ENCODE peak calls at places on chromosomes 6 and 20, in four cellular contexts. One of them, this sample, is unnamed.

GRCh38 chr6:11214438-11214837 is 18.0 kb downstream of the NEDD9 start:
- DNase-seq in activated T-helper 1 cell treated with anti-CD3 and anti-CD28 coated beads, Interleukin-2, amount 50 U/mL, for 16 hours: no peak
- DNase-seq in activated gamma-delta T cell treated with Interleukin-2 at 50 U/mL for 16 hours: no peak
- DNase-seq in hepatocyte: no peak
- DNase-seq in this sample: no peak

GRCh38 chr6:54286141-54286540 is 22.1 kb upstream of the TINAG start:
- DNase-seq in activated T-helper 1 cell treated with anti-CD3 and anti-CD28 coated beads, Interleukin-2, amount 50 U/mL, for 16 hours: no peak
- DNase-seq in activated gamma-delta T cell treated with Interleukin-2 at 50 U/mL for 16 hours: no peak
- DNase-seq in hepatocyte: no peak
- DNase-seq in this sample: no peak

GRCh38 chr6:137717074-137718073 is 149.7 kb upstream of the TNFAIP3 start:
- DNase-seq in activated T-helper 1 cell treated with anti-CD3 and anti-CD28 coated beads, Interleukin-2, amount 50 U/mL, for 16 hours: peak
- DNase-seq in activated gamma-delta T cell treated with Interleukin-2 at 50 U/mL for 16 hours: peak
- DNase-seq in hepatocyte: no peak
- DNase-seq in this sample: no peak

GRCh38 chr6:36145495-36145894 is 15.2 kb downstream of the MAPK13 start:
- DNase-seq in activated T-helper 1 cell treated with anti-CD3 and anti-CD28 coated beads, Interleukin-2, amount 50 U/mL, for 16 hours: no peak
- DNase-seq in activated gamma-delta T cell treated with Interleukin-2 at 50 U/mL for 16 hours: no peak
- DNase-seq in hepatocyte: no peak
- DNase-seq in this sample: no peak

GRCh38 chr6:45724511-45724910 is 291.1 kb downstream of the CLIC5 start:
- DNase-seq in activated T-helper 1 cell treated with anti-CD3 and anti-CD28 coated beads, Interleukin-2, amount 50 U/mL, for 16 hours: no peak
- DNase-seq in activated gamma-delta T cell treated with Interleukin-2 at 50 U/mL for 16 hours: no peak
- DNase-seq in hepatocyte: peak
- DNase-seq in this sample: peak

GRCh38 chr20:59456342-59457132 is 147.8 kb upstream of the PHACTR3 start:
- DNase-seq in activated T-helper 1 cell treated with anti-CD3 and anti-CD28 coated beads, Interleukin-2, amount 50 U/mL, for 16 hours: no peak
- DNase-seq in activated gamma-delta T cell treated with Interleukin-2 at 50 U/mL for 16 hours: no peak
- DNase-seq in hepatocyte: no peak
- DNase-seq in this sample: no peak

GRCh38 chr6:54817236-54817635 is 29.3 kb upstream of the FAM83B start:
- DNase-seq in activated T-helper 1 cell treated with anti-CD3 and anti-CD28 coated beads, Interleukin-2, amount 50 U/mL, for 16 hours: no peak
- DNase-seq in activated gamma-delta T cell treated with Interleukin-2 at 50 U/mL for 16 hours: no peak
- DNase-seq in hepatocyte: no peak
- DNase-seq in this sample: no peak

GRCh38 chr20:48448601-48449384 is 379.0 kb downstream of the PREX1 start:
- DNase-seq in activated T-helper 1 cell treated with anti-CD3 and anti-CD28 coated beads, Interleukin-2, amount 50 U/mL, for 16 hours: no peak
- DNase-seq in activated gamma-delta T cell treated with Interleukin-2 at 50 U/mL for 16 hours: no peak
- DNase-seq in hepatocyte: no peak
- DNase-seq in this sample: no peak

GRCh38 chr6:112144145-112144926 is 56.9 kb downstream of the FAM229B start:
- DNase-seq in activated T-helper 1 cell treated with anti-CD3 and anti-CD28 coated beads, Interleukin-2, amount 50 U/mL, for 16 hours: no peak
- DNase-seq in activated gamma-delta T cell treated with Interleukin-2 at 50 U/mL for 16 hours: no peak
- DNase-seq in hepatocyte: no peak
- DNase-seq in this sample: no peak

GRCh38 chr6:43990275-43990626 is 137.0 kb downstream of the MRPL14 start:
- DNase-seq in activated T-helper 1 cell treated with anti-CD3 and anti-CD28 coated beads, Interleukin-2, amount 50 U/mL, for 16 hours: no peak
- DNase-seq in activated gamma-delta T cell treated with Interleukin-2 at 50 U/mL for 16 hours: no peak
- DNase-seq in hepatocyte: peak
- DNase-seq in this sample: no peak

GRCh38 chr20:62578294-62578897 is 63.9 kb upstream of the SLCO4A1 start:
- DNase-seq in activated T-helper 1 cell treated with anti-CD3 and anti-CD28 coated beads, Interleukin-2, amount 50 U/mL, for 16 hours: no peak
- DNase-seq in activated gamma-delta T cell treated with Interleukin-2 at 50 U/mL for 16 hours: no peak
- DNase-seq in hepatocyte: no peak
- DNase-seq in this sample: no peak

GRCh38 chr6:42411431-42411830 is 40.3 kb downstream of the TRERF1 start:
- DNase-seq in activated T-helper 1 cell treated with anti-CD3 and anti-CD28 coated beads, Interleukin-2, amount 50 U/mL, for 16 hours: no peak
- DNase-seq in activated gamma-delta T cell treated with Interleukin-2 at 50 U/mL for 16 hours: no peak
- DNase-seq in hepatocyte: no peak
- DNase-seq in this sample: no peak

GRCh38 chr20:21063276-21063675 is 42.9 kb downstream of the LINC00237 start:
- DNase-seq in activated T-helper 1 cell treated with anti-CD3 and anti-CD28 coated beads, Interleukin-2, amount 50 U/mL, for 16 hours: no peak
- DNase-seq in activated gamma-delta T cell treated with Interleukin-2 at 50 U/mL for 16 hours: no peak
- DNase-seq in hepatocyte: no peak
- DNase-seq in this sample: no peak

GRCh38 chr6:25404693-25405169 is 125.6 kb downstream of the CARMIL1 start:
- DNase-seq in activated T-helper 1 cell treated with anti-CD3 and anti-CD28 coated beads, Interleukin-2, amount 50 U/mL, for 16 hours: no peak
- DNase-seq in activated gamma-delta T cell treated with Interleukin-2 at 50 U/mL for 16 hours: peak
- DNase-seq in hepatocyte: no peak
- DNase-seq in this sample: no peak

GRCh38 chr6:165557674-165558073 is 105.4 kb downstream of the PDE10A start:
- DNase-seq in activated T-helper 1 cell treated with anti-CD3 and anti-CD28 coated beads, Interleukin-2, amount 50 U/mL, for 16 hours: no peak
- DNase-seq in activated gamma-delta T cell treated with Interleukin-2 at 50 U/mL for 16 hours: no peak
- DNase-seq in hepatocyte: no peak
- DNase-seq in this sample: no peak

GRCh38 chr6:12288844-12289654 is 1.1 kb upstream of the EDN1 start:
- DNase-seq in activated T-helper 1 cell treated with anti-CD3 and anti-CD28 coated beads, Interleukin-2, amount 50 U/mL, for 16 hours: no peak
- DNase-seq in activated gamma-delta T cell treated with Interleukin-2 at 50 U/mL for 16 hours: peak
- DNase-seq in hepatocyte: peak
- DNase-seq in this sample: peak

GRCh38 chr20:45426621-45427020 is 10.7 kb downstream of the PIGT start:
- DNase-seq in activated T-helper 1 cell treated with anti-CD3 and anti-CD28 coated beads, Interleukin-2, amount 50 U/mL, for 16 hours: no peak
- DNase-seq in activated gamma-delta T cell treated with Interleukin-2 at 50 U/mL for 16 hours: no peak
- DNase-seq in hepatocyte: no peak
- DNase-seq in this sample: no peak

GRCh38 chr6:19554356-19555225 is 282.6 kb upstream of the ID4 start:
- DNase-seq in activated T-helper 1 cell treated with anti-CD3 and anti-CD28 coated beads, Interleukin-2, amount 50 U/mL, for 16 hours: no peak
- DNase-seq in activated gamma-delta T cell treated with Interleukin-2 at 50 U/mL for 16 hours: no peak
- DNase-seq in hepatocyte: peak
- DNase-seq in this sample: no peak

GRCh38 chr6:84061613-84062398 is 28.2 kb downstream of the MRAP2 start:
- DNase-seq in activated T-helper 1 cell treated with anti-CD3 and anti-CD28 coated beads, Interleukin-2, amount 50 U/mL, for 16 hours: no peak
- DNase-seq in activated gamma-delta T cell treated with Interleukin-2 at 50 U/mL for 16 hours: no peak
- DNase-seq in hepatocyte: no peak
- DNase-seq in this sample: no peak

GRCh38 chr6:5466459-5466858 is 205.1 kb downstream of the FARS2 start:
- DNase-seq in activated T-helper 1 cell treated with anti-CD3 and anti-CD28 coated beads, Interleukin-2, amount 50 U/mL, for 16 hours: no peak
- DNase-seq in activated gamma-delta T cell treated with Interleukin-2 at 50 U/mL for 16 hours: no peak
- DNase-seq in hepatocyte: no peak
- DNase-seq in this sample: no peak

GRCh38 chr20:62560162-62560561 is 82.1 kb upstream of the SLCO4A1 start:
- DNase-seq in activated T-helper 1 cell treated with anti-CD3 and anti-CD28 coated beads, Interleukin-2, amount 50 U/mL, for 16 hours: no peak
- DNase-seq in activated gamma-delta T cell treated with Interleukin-2 at 50 U/mL for 16 hours: no peak
- DNase-seq in hepatocyte: no peak
- DNase-seq in this sample: no peak

GRCh38 chr6:125123468-125124249 is 29.9 kb upstream of the TPD52L1 start:
- DNase-seq in activated T-helper 1 cell treated with anti-CD3 and anti-CD28 coated beads, Interleukin-2, amount 50 U/mL, for 16 hours: no peak
- DNase-seq in activated gamma-delta T cell treated with Interleukin-2 at 50 U/mL for 16 hours: no peak
- DNase-seq in hepatocyte: no peak
- DNase-seq in this sample: no peak

GRCh38 chr20:25643735-25644134 is 19.9 kb upstream of the NANP start:
- DNase-seq in activated T-helper 1 cell treated with anti-CD3 and anti-CD28 coated beads, Interleukin-2, amount 50 U/mL, for 16 hours: no peak
- DNase-seq in activated gamma-delta T cell treated with Interleukin-2 at 50 U/mL for 16 hours: no peak
- DNase-seq in hepatocyte: no peak
- DNase-seq in this sample: no peak

This sample was measured in mesothelial cell of epicardium.